ENCODE peak calls at places on chromosomes 6 and 20, in seven cellular contexts. Y is psoas muscle, L is endothelial cell, H is GM12865, C is foreskin fibroblast, S is GM06990, T is glutamatergic neuron. R is an unnamed sample.

GRCh38 chr20:49122920-49123319 is 65.2 kb downstream of the STAU1 start:
- DNase-seq in L (no peak), T (no peak), H (no peak), Y (no peak), S (no peak), C (no peak), R (no peak)

GRCh38 chr20:55103188-55103587 is 627.8 kb downstream of the DOK5 start:
- DNase-seq in Y (no peak), H (no peak), S (no peak), L (no peak), C (no peak), T (no peak), R (no peak)

GRCh38 chr6:144343736-144344428 is 58.7 kb downstream of the UTRN start:
- DNase-seq in Y (no peak), T (no peak), C (no peak), L (no peak), S (no peak), H (peak), R (peak)

GRCh38 chr6:79079425-79080130 is 1.5 kb upstream of the PHIP start:
- DNase-seq in L (no peak), H (no peak), C (no peak), S (no peak), Y (no peak), T (no peak), R (no peak)

GRCh38 chr6:16713597-16713996 is 47.7 kb downstream of the ATXN1 start:
- DNase-seq in Y (no peak), C (no peak), S (no peak), H (no peak), L (no peak), T (no peak), R (no peak)

GRCh38 chr6:159261983-159262382 is 92.8 kb downstream of the FNDC1 start:
- DNase-seq in C (no peak), T (no peak), H (no peak), S (no peak), Y (no peak), L (no peak), R (no peak)

GRCh38 chr6:44702292-44702691 is 314.8 kb downstream of the CDC5L start:
- DNase-seq in H (no peak), T (no peak), C (no peak), S (no peak), L (no peak), Y (no peak), R (no peak)

GRCh38 chr6:89409461-89410035 is 2.5 kb downstream of the RRAGD start:
- DNase-seq in C (no peak), H (no peak), S (no peak), Y (no peak), T (no peak), L (no peak), R (no peak)

GRCh38 chr20:1793821-1794220 is 101.4 kb upstream of the SIRPA start:
- DNase-seq in L (no peak), C (no peak), S (no peak), T (no peak), H (no peak), Y (no peak), R (no peak)

GRCh38 chr6:30829639-30830250 is 54.6 kb upstream of the DDR1 start:
- DNase-seq in C (no peak), H (no peak), T (no peak), L (no peak), S (no peak), Y (no peak), R (no peak)

GRCh38 chr6:47079638-47080037 is 37.5 kb upstream of the ADGRF1 start:
- DNase-seq in T (no peak), Y (no peak), L (no peak), S (no peak), H (no peak), C (no peak), R (no peak)

GRCh38 chr6:150297327-150298028 is 71.3 kb upstream of the IYD start:
- DNase-seq in S (no peak), C (peak), H (no peak), T (no peak), Y (no peak), L (no peak), R (no peak)

DNA sequence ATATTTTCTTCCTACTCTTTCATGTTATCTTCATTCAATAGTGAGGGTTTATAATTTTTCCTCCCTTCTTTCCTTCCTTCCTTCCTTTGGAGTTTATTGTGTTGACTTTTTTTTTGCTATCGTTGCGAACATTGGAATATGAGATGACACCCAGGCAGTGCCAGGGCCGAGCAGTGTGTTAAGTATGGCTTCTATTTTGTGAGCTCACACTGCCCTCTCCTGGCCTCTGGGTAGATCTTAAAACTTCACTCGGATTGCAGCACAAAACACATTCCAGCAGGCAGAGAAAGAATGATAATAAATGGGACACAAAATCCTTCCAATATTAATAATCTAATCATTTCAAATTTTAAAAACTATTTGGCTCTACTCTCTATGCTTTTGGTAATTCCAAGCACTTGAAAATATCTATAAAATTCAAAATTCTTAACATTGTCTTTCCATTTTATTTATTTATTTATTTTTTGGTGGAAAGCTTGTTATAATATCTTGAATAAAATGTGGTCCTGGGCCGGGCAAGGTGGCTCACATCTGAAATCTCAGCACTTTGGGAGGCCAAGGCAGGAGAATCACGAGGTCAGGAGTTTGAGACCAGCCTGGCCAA is 147.4 kb upstream of the OLIG3 start:
- DNase-seq in S (no peak), H (peak), T (peak), Y (peak), L (peak), C (peak), R (peak)
- TF ChIP-seq CTCF in S (peak), H (peak), T (peak), Y (peak), L (peak), C (peak), R (peak)

DNA sequence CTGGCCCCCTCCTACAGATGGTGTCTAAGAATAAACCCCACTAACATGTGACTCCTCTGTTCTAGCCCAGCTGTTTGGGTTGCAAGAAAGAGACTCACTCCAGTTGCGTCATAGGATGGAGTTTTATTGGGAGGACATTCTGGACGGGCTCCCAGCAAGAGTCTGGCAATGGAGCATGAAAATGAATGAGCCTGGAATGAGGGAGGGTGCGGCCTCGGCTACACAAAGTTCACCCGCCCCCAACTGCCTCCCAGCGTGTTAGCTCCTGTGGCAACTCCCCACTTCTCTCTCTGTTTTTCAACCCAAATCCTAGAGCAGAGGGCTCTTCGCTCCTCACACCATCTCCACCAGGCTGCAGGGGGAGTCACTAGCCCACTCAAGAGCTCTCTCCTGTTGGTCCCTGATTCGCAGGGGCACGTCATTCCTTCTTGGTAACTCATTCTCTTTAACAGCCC is 5.1 kb upstream of the ADAM33 start:
- DNase-seq in T (no peak), Y (peak), H (no peak), C (peak), S (no peak), L (no peak), R (no peak)
- TF ChIP-seq CTCF in T (no peak), Y (no peak), H (no peak), C (no peak), S (no peak), L (no peak), R (no peak)

DNA sequence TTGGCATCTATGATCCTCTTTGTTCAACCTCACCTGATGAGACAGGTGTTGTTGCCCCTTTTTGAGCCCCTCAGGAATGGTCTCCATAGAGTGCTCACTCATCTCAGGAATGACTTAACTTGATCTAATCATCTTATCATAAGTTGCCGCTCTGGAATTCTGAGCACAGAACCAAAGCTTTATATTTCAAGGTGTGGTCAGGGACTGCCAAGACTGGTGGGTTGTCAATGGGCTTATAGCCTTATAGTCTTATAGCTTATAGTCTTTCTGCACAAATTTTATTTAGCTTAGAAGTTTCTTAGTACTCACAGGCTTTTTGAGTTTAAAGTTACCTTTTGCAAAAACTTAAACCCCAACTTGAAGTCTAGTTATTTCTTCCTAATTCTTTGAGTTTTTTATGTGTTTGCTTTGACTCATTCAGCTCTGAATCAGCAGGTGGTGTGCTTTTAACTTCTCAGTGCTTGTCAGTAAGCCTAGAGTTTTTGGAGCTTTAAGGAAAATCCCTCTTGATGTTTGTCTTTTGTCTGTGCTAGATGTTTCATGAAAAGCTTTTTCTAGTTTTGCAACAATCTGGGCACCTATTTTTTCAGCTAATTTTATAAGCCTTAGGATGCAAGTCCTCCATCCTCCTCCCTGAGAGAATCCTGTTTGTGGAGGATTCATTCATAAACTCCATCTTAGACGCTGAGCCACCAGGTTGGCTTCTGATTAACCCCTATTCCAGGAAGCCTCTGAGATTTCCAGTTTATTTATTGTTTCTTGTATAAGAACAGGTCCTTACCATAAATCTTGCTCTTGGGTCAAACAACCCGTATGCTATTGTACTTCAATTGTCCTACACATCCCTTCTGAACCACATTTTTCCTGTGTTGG is 72.3 kb upstream of the SSTR4 start:
- DNase-seq in T (no peak), S (no peak), L (no peak), C (peak), Y (no peak), H (no peak), R (no peak)
- TF ChIP-seq CTCF in T (no peak), S (no peak), L (no peak), C (no peak), Y (no peak), H (no peak), R (no peak)

DNA sequence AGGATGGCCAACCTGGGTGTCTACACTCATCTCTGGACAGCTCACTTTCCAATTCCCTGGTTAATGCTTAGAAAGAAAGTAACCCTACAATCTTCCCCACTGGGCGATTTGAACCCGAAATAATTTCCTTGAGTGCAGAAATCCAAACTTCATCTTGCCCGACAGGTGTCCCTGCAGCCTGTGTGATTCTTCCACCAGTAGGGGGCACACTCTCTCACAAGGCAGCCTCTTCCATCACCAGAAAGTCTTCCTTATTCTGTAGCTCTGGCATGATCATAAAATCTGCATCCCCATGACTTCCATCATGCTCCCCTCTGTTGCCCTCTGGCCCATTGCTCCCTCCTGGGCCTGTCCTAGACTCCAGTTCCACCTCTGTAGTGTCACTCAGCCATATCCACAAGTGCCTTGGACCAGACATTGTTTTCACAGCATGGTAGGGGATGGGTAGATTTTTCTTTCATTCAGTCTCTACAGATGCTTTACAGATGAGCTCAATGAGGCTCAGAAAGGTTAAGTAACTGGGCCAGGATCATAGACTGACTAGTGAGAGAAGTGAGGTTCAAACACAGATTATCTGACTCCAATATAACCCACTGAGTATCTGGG is 170.4 kb upstream of the SPTLC3 start:
- DNase-seq in Y (no peak), S (no peak), H (no peak), L (peak), C (no peak), T (no peak), R (no peak)
- TF ChIP-seq CTCF in Y (no peak), S (peak), H (no peak), L (peak), C (no peak), T (peak), R (peak)

DNA sequence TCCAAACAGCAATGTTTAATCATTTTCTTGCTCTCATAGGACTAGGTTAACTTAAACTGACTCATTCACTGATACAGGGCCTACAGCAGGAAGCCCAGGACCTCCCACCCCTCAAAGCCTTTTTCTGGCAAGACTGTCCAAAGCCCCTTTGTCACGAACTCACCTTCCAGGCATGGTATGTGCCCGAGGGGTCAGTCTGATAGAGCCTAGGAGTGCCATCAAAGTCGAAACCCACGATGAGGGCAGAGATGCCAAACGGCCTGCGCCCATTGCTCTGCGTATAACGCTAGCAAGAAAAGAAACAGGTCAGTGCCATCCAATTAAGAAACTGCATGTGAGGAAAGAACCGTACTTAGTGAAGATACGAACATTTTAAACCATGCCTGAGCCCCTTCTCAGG is 4.3 kb downstream of the PSMA7 start:
- DNase-seq in S (no peak), Y (no peak), C (no peak), H (no peak), L (no peak), T (no peak), R (no peak)
- TF ChIP-seq CTCF in S (no peak), Y (no peak), C (no peak), H (no peak), L (no peak), T (no peak), R (no peak)

GRCh38 chr6:26568601-26569432 is 27.9 kb upstream of the ABT1 start:
- DNase-seq in T (peak), C (peak), H (peak), L (peak), Y (peak), S (peak), R (peak)
- TF ChIP-seq CTCF in T (no peak), C (peak), H (peak), L (no peak), Y (no peak), S (peak), R (peak)

DNA sequence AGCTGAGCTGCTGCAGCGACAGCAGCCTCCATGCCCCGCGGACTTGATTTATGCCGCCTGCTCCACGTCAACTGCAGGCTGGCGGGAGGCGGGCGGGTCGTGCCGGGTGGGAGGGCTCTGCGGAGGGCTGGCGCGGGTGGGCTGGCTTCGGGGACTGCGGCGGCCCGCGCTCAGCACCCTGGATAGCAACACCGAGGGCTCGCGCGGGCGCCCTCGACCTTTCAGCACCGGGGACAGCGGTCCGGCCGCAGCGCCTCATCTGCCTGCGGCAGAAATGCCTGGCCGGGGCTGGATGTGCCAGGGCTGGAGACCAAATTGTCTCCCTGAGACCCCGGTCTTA is 792 bp downstream of the SNAP25 start:
- DNase-seq in Y (peak), H (peak), L (peak), S (peak), T (peak), C (peak), R (peak)
- TF ChIP-seq CTCF in Y (no peak), H (no peak), L (no peak), S (no peak), T (no peak), C (no peak), R (peak)

GRCh38 chr20:37904845-37905244 is 1.9 kb downstream of the VSTM2L start:
- DNase-seq in T (no peak), H (no peak), C (no peak), L (no peak), Y (no peak), S (no peak), R (no peak)

GRCh38 chr20:37905969-37906613 is 3.2 kb downstream of the VSTM2L start:
- DNase-seq in Y (no peak), H (no peak), T (no peak), C (no peak), S (no peak), L (no peak), R (no peak)

GRCh38 chr20:37911262-37911661 is 8.3 kb downstream of the VSTM2L start:
- DNase-seq in C (no peak), S (no peak), Y (no peak), H (no peak), L (no peak), T (no peak), R (no peak)

GRCh38 chr20:37907330-37907676 is 4.4 kb downstream of the VSTM2L start:
- DNase-seq in S (no peak), Y (no peak), T (no peak), C (no peak), H (no peak), L (no peak), R (no peak)

GRCh38 chr20:37907677-37908397 is 4.9 kb downstream of the VSTM2L start:
- DNase-seq in S (no peak), H (no peak), Y (no peak), C (peak), L (no peak), T (peak), R (no peak)
- TF ChIP-seq CTCF in S (no peak), H (no peak), Y (no peak), C (no peak), L (no peak), T (no peak), R (no peak)